ENCODE peak calls at places on chromosomes 3 and 15, in seven cellular contexts. A, D, X, N, K, U and E are unnamed samples.

GRCh38 chr3:183492849-183493179 is 62.7 kb downstream of the KLHL6 start:
- DNase-seq in U (no peak), K (no peak), N (no peak), A (no peak), X (no peak), D (no peak), E (no peak)

GRCh38 chr3:42562047-42562907 is 19.5 kb downstream of the SEC22C start:
- DNase-seq in X (peak; percentile 16), K (no peak), A (no peak), D (no peak), N (no peak), U (no peak), E (no peak)

GRCh38 chr3:167084566-167084965 is 295.5 kb downstream of the ZBBX start:
- DNase-seq in K (no peak), A (no peak), N (no peak), U (no peak), D (no peak), X (no peak), E (no peak)

GRCh38 chr3:126433496-126434263 is 39.0 kb downstream of the CFAP100 start:
- DNase-seq in K (no peak), X (no peak), N (no peak), D (no peak), A (no peak), U (peak; percentile 58), E (no peak)

GRCh38 chr3:27279153-27279552 is 90.0 kb downstream of the NEK10 start:
- DNase-seq in D (no peak), A (no peak), U (no peak), N (no peak), K (peak; percentile 19), X (no peak), E (peak; percentile 12)

GRCh38 chr15:47885921-47886320 is 168.6 kb downstream of the SEMA6D start:
- DNase-seq in A (no peak), D (no peak), X (no peak), U (no peak), N (no peak), K (no peak), E (no peak)

GRCh38 chr3:129346690-129347440 is 68.2 kb downstream of the HMCES start:
- DNase-seq in N (no peak), D (no peak), U (peak; percentile 10), X (no peak), A (peak; percentile 30), K (no peak), E (peak; percentile 53)

GRCh38 chr3:153232737-153233330 is 70.8 kb downstream of the RAP2B start:
- DNase-seq in X (no peak), D (no peak), U (no peak), A (no peak), N (no peak), K (no peak), E (no peak)

GRCh38 chr3:187856567-187856966 is 111.3 kb upstream of the BCL6 start:
- DNase-seq in N (no peak), X (no peak), U (no peak), A (no peak), D (no peak), K (no peak), E (no peak)

GRCh38 chr3:131125684-131126083 is 99.0 kb downstream of the NEK11 start:
- DNase-seq in A (no peak), K (no peak), U (no peak), N (no peak), D (no peak), X (no peak), E (peak; percentile 7)

GRCh38 chr15:50628421-50628820 is 58.2 kb downstream of the TRPM7 start:
- DNase-seq in D (no peak), U (no peak), A (no peak), N (no peak), K (no peak), X (no peak), E (no peak)

GRCh38 chr15:73993211-73993994 is 1.1 kb upstream of the PML start:
- DNase-seq in A (no peak), U (no peak), X (no peak), K (no peak), N (no peak), D (no peak), E (no peak)

GRCh38 chr15:91566116-91566515 is 287.4 kb upstream of the SLCO3A1 start:
- DNase-seq in A (no peak), K (no peak), X (no peak), N (no peak), D (no peak), U (no peak), E (no peak)

GRCh38 chr15:82942691-82943090 is 9.8 kb downstream of the HOMER2 start:
- DNase-seq in X (no peak), D (no peak), U (no peak), A (peak; percentile 78), K (peak; percentile 43), N (no peak), E (no peak)

GRCh38 chr3:158727499-158728377 is 4.5 kb downstream of the RARRES1 start:
- DNase-seq in X (peak; percentile 74), D (peak; percentile 68), N (peak; percentile 85), A (no peak), U (peak; percentile 65), K (peak; percentile 79), E (peak; percentile 81)

GRCh38 chr15:38069001-38069400 is 134.6 kb downstream of the TMCO5A start:
- DNase-seq in X (peak; percentile 62), N (peak; percentile 79), K (peak; percentile 17), A (no peak), U (peak; percentile 56), D (no peak), E (peak; percentile 61)

GRCh38 chr3:15693340-15693739 is 91.8 kb downstream of the BTD start:
- DNase-seq in D (no peak), U (no peak), K (peak; percentile 14), A (no peak), N (no peak), X (no peak), E (no peak)

GRCh38 chr3:53859178-53859577 is 12.8 kb downstream of the IL17RB start:
- DNase-seq in U (no peak), X (no peak), N (no peak), K (no peak), A (no peak), D (no peak), E (no peak)

GRCh38 chr3:102156426-102156825 is 278.4 kb upstream of the ZPLD1 start:
- DNase-seq in A (no peak), X (no peak), N (no peak), D (no peak), U (no peak), K (peak; percentile 86), E (no peak)

GRCh38 chr3:150763841-150764483 is 993 bp upstream of the SIAH2 start:
- DNase-seq in U (no peak), D (peak; percentile 18), N (peak; percentile 67), X (peak; percentile 62), K (peak; percentile 74), A (peak; percentile 84), E (peak; percentile 73)

GRCh38 chr3:101042996-101043686 is 49.9 kb upstream of the ABI3BP start:
- DNase-seq in K (peak; percentile 19), N (no peak), X (no peak), D (no peak), U (no peak), A (no peak), E (no peak)

GRCh38 chr3:176219970-176220369 is 977.3 kb downstream of the TBL1XR1 start:
- DNase-seq in N (no peak), D (no peak), A (no peak), U (no peak), K (no peak), X (no peak), E (no peak)

GRCh38 chr15:68518785-68519430 is 59.9 kb upstream of the CORO2B start:
- DNase-seq in K (no peak), N (no peak), U (no peak), D (no peak), A (no peak), X (no peak), E (no peak)

GRCh38 chr3:178986456-178986855 is 85.2 kb downstream of the ZMAT3 start:
- DNase-seq in X (no peak), N (no peak), U (no peak), A (no peak), K (no peak), D (no peak), E (no peak)

GRCh38 chr3:121473001-121473400 is 72.8 kb downstream of the POLQ start:
- DNase-seq in U (no peak), X (no peak), K (no peak), N (no peak), D (no peak), A (no peak), E (no peak)